ENCODE peak calls at places on chromosomes 6 and 20, in seven cellular contexts. O is CD8-positive, alpha-beta T cell; W is mesenchymal stem cell; C is fibroblast of lung; L is hepatocyte; X is stomach; F is IMR-90. Y is an unnamed sample.

GRCh38 chr20:45798935-45799642 is 7.3 kb downstream of the DNTTIP1 start:
- DNase-seq in O (peak; percentile 45), W (peak; percentile 69), C (no peak), L (peak; percentile 79), X (peak; percentile 67), F (peak; percentile 42), Y (peak; percentile 44)

GRCh38 chr6:100260584-100260983 is 204.1 kb downstream of the SIM1 start:
- DNase-seq in O (no peak), W (no peak), C (peak; percentile 27), L (no peak), X (no peak), F (peak; percentile 6), Y (no peak)

GRCh38 chr6:37515712-37516075 is 16.0 kb upstream of the CCDC167 start:
- DNase-seq in O (no peak), W (no peak), C (no peak), L (no peak), X (no peak), F (no peak), Y (no peak)

GRCh38 chr6:14754636-14755513 is 491.0 kb upstream of the JARID2 start:
- DNase-seq in O (no peak), W (no peak), C (no peak), L (no peak), X (no peak), F (no peak), Y (no peak)

GRCh38 chr6:57158658-57159057 is 13.5 kb upstream of the BAG2 start:
- DNase-seq in O (no peak), W (peak; percentile 5), C (peak; percentile 42), L (no peak), X (no peak), F (peak; percentile 65), Y (no peak)

GRCh38 chr6:114108119-114109002 is 137.4 kb upstream of the HDAC2 start:
- DNase-seq in O (no peak), W (peak; percentile 73), C (peak; percentile 52), L (peak; percentile 85), X (peak; percentile 69), F (peak; percentile 68), Y (peak; percentile 66)

GRCh38 chr6:26613717-26614683 is 17.2 kb downstream of the ABT1 start:
- DNase-seq in O (no peak), W (no peak), C (no peak), L (peak; percentile 37), X (no peak), F (no peak), Y (no peak)

GRCh38 chr6:106177786-106178185 is 91.7 kb downstream of the PRDM1 start:
- DNase-seq in O (no peak), W (no peak), C (peak; percentile 36), L (no peak), X (no peak), F (no peak), Y (no peak)

GRCh38 chr6:158865769-158866168 is 46.6 kb upstream of the EZR start:
- DNase-seq in O (no peak), W (no peak), C (no peak), L (no peak), X (no peak), F (no peak), Y (no peak)

GRCh38 chr6:67201563-67201962 is 1433.5 kb upstream of the ADGRB3 start:
- DNase-seq in O (no peak), W (no peak), C (no peak), L (no peak), X (no peak), F (no peak), Y (no peak)

GRCh38 chr6:96499781-96500180 is 21.8 kb upstream of the UFL1 start:
- DNase-seq in O (peak; percentile 47), W (no peak), C (no peak), L (no peak), X (no peak), F (no peak), Y (no peak)

GRCh38 chr20:38888059-38888831 is 38.0 kb upstream of the FAM83D start:
- DNase-seq in O (no peak), W (no peak), C (no peak), L (peak; percentile 17), X (no peak), F (no peak), Y (no peak)

GRCh38 chr6:31094389-31094881 is 17.9 kb downstream of the C6orf15 start:
- DNase-seq in O (peak; percentile 42), W (no peak), C (no peak), L (no peak), X (no peak), F (no peak), Y (no peak)

GRCh38 chr6:44617416-44617815 is 229.9 kb downstream of the CDC5L start:
- DNase-seq in O (no peak), W (no peak), C (no peak), L (no peak), X (no peak), F (no peak), Y (no peak)

GRCh38 chr6:30826961-30827342 is 57.4 kb upstream of the DDR1 start:
- DNase-seq in O (no peak), W (no peak), C (peak; percentile 43), L (peak; percentile 51), X (peak; percentile 39), F (no peak), Y (peak; percentile 85)

GRCh38 chr6:129429953-129430352 is 280.0 kb downstream of the ARHGAP18 start:
- DNase-seq in O (no peak), W (no peak), C (no peak), L (no peak), X (no peak), F (no peak), Y (no peak)

GRCh38 chr20:52676282-52676995 is 295.7 kb upstream of the TSHZ2 start:
- DNase-seq in O (no peak), W (no peak), C (no peak), L (no peak), X (no peak), F (no peak), Y (no peak)

GRCh38 chr6:161710698-161711097 is 436.8 kb upstream of the AGPAT4 start:
- DNase-seq in O (no peak), W (no peak), C (no peak), L (no peak), X (no peak), F (no peak), Y (no peak)

GRCh38 chr20:59573837-59574236 is 30.5 kb upstream of the PHACTR3 start:
- DNase-seq in O (no peak), W (no peak), C (no peak), L (no peak), X (no peak), F (no peak), Y (no peak)

GRCh38 chr20:60345106-60345505 is 386.9 kb downstream of the CDH26 start:
- DNase-seq in O (no peak), W (no peak), C (no peak), L (no peak), X (no peak), F (no peak), Y (no peak)

GRCh38 chr6:14396826-14397517 is 279.4 kb downstream of the CD83 start:
- DNase-seq in O (no peak), W (no peak), C (peak; percentile 26), L (no peak), X (peak; percentile 27), F (peak; percentile 86), Y (peak; percentile 55)

GRCh38 chr6:169452117-169452868 is 198.6 kb upstream of the THBS2 start:
- DNase-seq in O (no peak), W (no peak), C (peak; percentile 90), L (no peak), X (peak; percentile 79), F (peak; percentile 97), Y (peak; percentile 79)

GRCh38 chr6:157867155-157867559 is 44.1 kb downstream of the SNX9 start:
- DNase-seq in O (no peak), W (peak; percentile 47), C (peak; percentile 55), L (no peak), X (no peak), F (peak; percentile 67), Y (no peak)

GRCh38 chr6:52640916-52641315 is 30.0 kb upstream of the TMEM14A start:
- DNase-seq in O (no peak), W (no peak), C (no peak), L (no peak), X (no peak), F (no peak), Y (no peak)
- H3K4me1 ChIP-seq in O (no peaks in the 10 kb centered on the region), W (no peaks in the 10 kb centered on the region), C (no peaks in the 10 kb centered on the region), L (no peaks in the 10 kb centered on the region), X (peaks cover 17% of the 10 kb centered on the region), F (peaks cover 2% of the 10 kb centered on the region), Y (no peaks in the 10 kb centered on the region)

DNA sequence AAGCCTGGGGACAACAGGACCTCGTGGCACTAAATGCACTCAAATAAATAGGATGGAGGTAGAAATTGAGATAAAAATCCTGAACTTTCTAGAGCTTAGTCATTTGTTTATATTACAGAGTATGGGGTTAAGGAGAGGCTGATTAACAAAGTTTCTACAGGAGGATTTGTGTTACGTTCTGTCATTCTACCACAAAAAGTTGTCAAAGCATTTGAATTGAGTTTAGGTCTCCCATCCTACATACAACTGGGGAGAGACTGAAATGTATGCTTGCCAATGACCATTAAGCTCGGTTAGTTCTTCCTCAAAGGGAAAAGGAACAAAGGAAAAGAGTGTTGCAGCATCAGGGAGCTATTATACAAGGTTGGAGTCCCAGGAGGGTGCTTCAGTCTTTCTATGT is 597.9 kb downstream of the COL12A1 start:
- DNase-seq in O (no peak), W (peak; percentile 68), C (peak; percentile 63), L (no peak), X (no peak), F (peak; percentile 60), Y (no peak)
- H3K4me1 ChIP-seq in O (no peaks in the 10 kb centered on the region), W (peaks cover 2% of the 10 kb centered on the region), C (peaks cover 16% of the 10 kb centered on the region), L (no peaks in the 10 kb centered on the region), X (peaks cover 13% of the 10 kb centered on the region), F (peaks cover 22% of the 10 kb centered on the region), Y (no peaks in the 10 kb centered on the region)

GRCh38 chr6:53715434-53715833 is 49.9 kb upstream of the KLHL31 start:
- DNase-seq in O (no peak), W (no peak), C (no peak), L (no peak), X (no peak), F (peak; percentile 45), Y (no peak)
- H3K4me1 ChIP-seq in O (no peaks in the 10 kb centered on the region), W (no peaks in the 10 kb centered on the region), C (no peaks in the 10 kb centered on the region), L (peaks cover 6% of the 10 kb centered on the region), X (peaks cover 15% of the 10 kb centered on the region), F (peaks cover 6% of the 10 kb centered on the region), Y (no peaks in the 10 kb centered on the region)

GRCh38 chr20:33084722-33085121 is 5.3 kb downstream of the BPIFB4 start:
- DNase-seq in O (no peak), W (no peak), C (no peak), L (no peak), X (no peak), F (no peak), Y (no peak)

GRCh38 chr20:33081411-33082154 is 2.1 kb downstream of the BPIFB4 start:
- DNase-seq in O (no peak), W (no peak), C (no peak), L (no peak), X (no peak), F (no peak), Y (no peak)

GRCh38 chr20:33083544-33084340 is 4.3 kb downstream of the BPIFB4 start:
- DNase-seq in O (no peak), W (no peak), C (no peak), L (no peak), X (no peak), F (no peak), Y (no peak)

GRCh38 chr20:33091147-33091546 is 11.7 kb downstream of the BPIFB4 start:
- DNase-seq in O (no peak), W (no peak), C (no peak), L (no peak), X (no peak), F (no peak), Y (no peak)

GRCh38 chr20:33086052-33086722 is 6.7 kb downstream of the BPIFB4 start:
- DNase-seq in O (no peak), W (no peak), C (no peak), L (no peak), X (no peak), F (no peak), Y (no peak)
- H3K4me1 ChIP-seq in O (no peaks in the 10 kb centered on the region), W (no peaks in the 10 kb centered on the region), C (no peaks in the 10 kb centered on the region), L (no peaks in the 10 kb centered on the region), X (no peaks in the 10 kb centered on the region), F (no peaks in the 10 kb centered on the region), Y (no peaks in the 10 kb centered on the region)

Y was measured in psoas muscle.